ENCODE peak calls at places on chromosomes 12 and 14, in seven cellular contexts. C is GM20000, B is sigmoid colon, M is AG10803, E is stomach, N is NB4, W is GM12865. F is an unnamed sample.

GRCh38 chr14:103209054-103209453 is 85.8 kb downstream of the TNFAIP2 start:
- DNase-seq in C (no peak), B (no peak), M (peak), E (no peak), N (no peak), W (no peak), F (no peak)

GRCh38 chr12:122032570-122032969 is 10.9 kb downstream of the BCL7A start:
- DNase-seq in C (no peak), B (no peak), M (no peak), E (no peak), N (no peak), W (no peak), F (no peak)

GRCh38 chr12:80780746-80781145 is 64.0 kb downstream of the MYF5 start:
- DNase-seq in C (no peak), B (no peak), M (no peak), E (no peak), N (no peak), W (no peak), F (no peak)

GRCh38 chr12:76080729-76081415 is 3.6 kb downstream of the NAP1L1 start:
- DNase-seq in C (no peak), B (no peak), M (no peak), E (no peak), N (peak), W (peak), F (no peak)

GRCh38 chr12:52323416-52324067 is 2.3 kb upstream of the KRT83 start:
- DNase-seq in C (no peak), B (no peak), M (no peak), E (no peak), N (no peak), W (no peak), F (no peak)

GRCh38 chr12:49924847-49925246 is 21.1 kb upstream of the FAIM2 start:
- DNase-seq in C (no peak), B (no peak), M (no peak), E (no peak), N (no peak), W (no peak), F (no peak)

GRCh38 chr14:51677276-51677675 is 25.6 kb downstream of the FRMD6 start:
- DNase-seq in C (no peak), B (no peak), M (peak), E (no peak), N (no peak), W (no peak), F (no peak)

GRCh38 chr14:86944434-86944833 is 1048.5 kb downstream of the GALC start:
- DNase-seq in C (no peak), B (no peak), M (no peak), E (no peak), N (no peak), W (no peak), F (no peak)

GRCh38 chr12:117168976-117169375 is 21.3 kb downstream of the FBXO21 start:
- DNase-seq in C (no peak), B (no peak), M (no peak), E (no peak), N (no peak), W (no peak), F (no peak)

DNA sequence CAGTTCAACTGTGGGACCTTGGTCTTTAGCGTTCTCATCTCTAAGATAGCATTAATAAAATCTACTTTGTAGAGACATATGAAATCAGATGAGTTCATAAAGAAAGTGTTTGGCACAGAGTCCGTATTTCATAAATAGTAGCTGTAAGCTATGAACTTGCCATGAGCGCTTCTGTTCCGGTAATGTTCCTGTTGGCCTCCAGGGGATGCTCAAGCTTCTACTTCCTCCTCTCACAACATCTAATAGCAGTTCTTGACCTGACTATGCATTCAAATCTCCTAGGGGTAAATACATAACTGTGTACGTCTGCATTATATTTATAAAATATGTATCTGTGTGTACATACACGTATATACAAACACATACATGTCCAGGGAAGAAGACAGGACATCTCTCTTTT is 288.2 kb upstream of the TMPO start:
- DNase-seq in C (no peak), B (no peak), M (peak), E (no peak), N (peak), W (peak), F (no peak)
- TF ChIP-seq CTCF in C (no peak), B (no peak), M (peak), E (no peak), N (peak), W (peak), F (no peak)

GRCh38 chr12:62576503-62576902 is 109.9 kb downstream of the MON2 start:
- DNase-seq in C (no peak), B (no peak), M (no peak), E (no peak), N (no peak), W (no peak), F (no peak)

GRCh38 chr12:62581288-62582064 is 114.8 kb downstream of the MON2 start:
- DNase-seq in C (peak), B (no peak), M (peak), E (no peak), N (peak), W (peak), F (no peak)

GRCh38 chr12:62584619-62585018 is 118.0 kb downstream of the MON2 start:
- DNase-seq in C (no peak), B (no peak), M (no peak), E (no peak), N (no peak), W (no peak), F (no peak)

GRCh38 chr12:62586850-62587249 is 120.2 kb downstream of the MON2 start:
- DNase-seq in C (no peak), B (no peak), M (no peak), E (no peak), N (no peak), W (no peak), F (no peak)

GRCh38 chr12:62582065-62582366 is 115.4 kb downstream of the MON2 start:
- DNase-seq in C (no peak), B (no peak), M (no peak), E (no peak), N (no peak), W (no peak), F (no peak)
- TF ChIP-seq CTCF in C (no peak), B (no peak), M (no peak), E (no peak), N (no peak), W (no peak), F (no peak)

DNA sequence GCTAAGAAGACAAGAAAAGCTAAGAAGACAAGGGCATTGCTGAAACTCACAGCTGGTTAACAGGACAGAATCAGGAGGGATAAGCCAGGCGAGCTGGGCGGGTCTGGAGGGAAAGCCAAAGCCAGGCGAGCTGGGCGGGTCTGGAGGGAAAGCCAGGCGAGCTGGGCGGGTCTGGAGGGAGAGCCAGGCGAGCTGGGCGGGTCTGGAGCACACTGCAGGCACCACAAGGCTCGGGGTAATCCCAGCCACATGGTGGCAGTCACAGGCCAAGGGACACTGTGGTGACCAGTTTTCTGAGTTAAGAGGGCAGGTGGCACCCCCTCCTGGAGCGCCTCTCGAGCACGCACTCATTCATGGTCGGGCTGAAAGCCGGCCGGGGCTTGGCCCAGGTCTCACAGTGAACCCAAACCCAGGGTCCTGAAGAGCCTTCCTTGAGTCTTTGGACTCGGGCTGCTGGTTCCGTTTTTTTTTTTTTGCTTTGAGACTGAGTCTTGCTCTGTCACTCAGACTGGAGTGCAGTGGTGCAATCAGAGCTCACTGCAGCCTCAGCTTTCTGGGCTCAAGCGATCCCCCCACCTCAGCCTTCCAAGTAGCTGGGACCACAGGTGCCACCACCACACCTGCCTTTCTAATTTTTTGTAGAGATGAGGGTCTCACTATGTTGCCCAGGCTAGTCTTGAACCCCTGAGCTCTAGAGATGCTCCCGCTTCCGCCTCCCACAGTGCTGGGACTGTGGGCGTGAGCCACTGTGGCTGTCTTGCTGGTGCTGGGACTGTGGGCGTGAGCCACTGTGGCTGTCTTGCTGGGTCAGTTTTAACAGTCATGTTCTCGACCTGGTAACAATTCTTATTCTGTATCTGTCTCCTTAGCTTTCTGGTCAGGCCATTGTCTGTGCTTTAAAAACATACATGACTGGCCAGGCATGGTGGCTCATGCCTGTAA is 40.2 kb downstream of the HSP90AA1 start:
- DNase-seq in C (no peak), B (peak), M (peak), E (peak), N (peak), W (peak), F (peak)
- TF ChIP-seq CTCF in C (peak), B (peak), M (peak), E (peak), N (peak), W (peak), F (peak)

GRCh38 chr14:35121887-35122695 is at the start of the genes PPP2R3C and PRORP:
- DNase-seq in C (peak), B (peak), M (peak), E (peak), N (peak), W (peak), F (peak)

GRCh38 chr14:35124127-35124526 is 1.8 kb downstream of the PRORP start:
- DNase-seq in C (no peak), B (no peak), M (no peak), E (no peak), N (no peak), W (no peak), F (no peak)

GRCh38 chr14:35123388-35123703 is 994 bp downstream of the PRORP start:
- DNase-seq in C (no peak), B (no peak), M (no peak), E (no peak), N (peak), W (no peak), F (no peak)

GRCh38 chr14:35121026-35121886 is 534 bp downstream of the PPP2R3C start:
- DNase-seq in C (no peak), B (no peak), M (peak), E (no peak), N (no peak), W (peak), F (peak)

DNA sequence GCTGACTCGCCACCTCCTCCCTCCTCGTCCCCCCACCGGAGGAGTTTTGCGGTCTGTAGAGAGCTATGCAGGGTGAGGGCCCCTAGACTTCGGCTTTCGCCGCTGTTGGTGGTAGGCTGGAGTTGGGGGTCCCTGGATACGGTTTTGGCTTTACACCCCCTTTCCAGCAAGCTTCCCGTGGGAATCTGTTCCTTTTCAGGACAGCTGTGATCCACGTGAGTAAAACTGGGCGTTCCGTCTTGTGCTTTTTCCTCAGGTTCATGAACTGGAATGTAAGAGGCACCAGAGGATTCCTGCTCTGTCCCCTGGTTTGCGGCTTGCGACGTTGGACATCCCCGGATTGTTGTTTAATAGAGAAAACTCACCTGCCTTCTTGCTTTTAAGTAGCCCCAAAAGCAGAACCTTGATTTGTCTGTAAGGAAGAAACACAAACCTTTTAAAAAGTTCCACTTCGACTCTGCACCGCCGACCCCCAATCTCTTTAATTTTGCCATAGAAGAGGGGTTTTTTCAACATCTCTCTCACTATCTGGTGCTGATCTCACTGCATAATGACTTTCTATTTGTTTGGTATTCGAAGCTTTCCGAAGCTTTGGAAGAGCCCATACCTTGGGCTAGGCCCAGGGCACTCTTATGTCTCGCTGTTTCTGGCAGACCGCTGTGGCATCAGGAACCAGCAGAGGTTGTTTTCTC is 490 bp downstream of the PRORP start:
- DNase-seq in C (no peak), B (no peak), M (peak), E (no peak), N (no peak), W (no peak), F (no peak)
- TF ChIP-seq CTCF in C (no peak), B (no peak), M (no peak), E (no peak), N (no peak), W (no peak), F (no peak)

GRCh38 chr12:88393017-88393767 is 187.1 kb downstream of the KITLG start:
- DNase-seq in C (peak), B (no peak), M (no peak), E (no peak), N (peak), W (peak), F (no peak)
- TF ChIP-seq CTCF in C (no peak), B (no peak), M (peak), E (peak), N (peak), W (peak), F (no peak)

GRCh38 chr12:38053113-38053512 is 263.5 kb upstream of the ALG10B start:
- DNase-seq in C (no peak), B (no peak), M (no peak), E (no peak), N (no peak), W (no peak), F (no peak)

GRCh38 chr12:38056701-38057689 is 259.6 kb upstream of the ALG10B start:
- DNase-seq in C (no peak), B (no peak), M (no peak), E (no peak), N (no peak), W (no peak), F (no peak)

DNA sequence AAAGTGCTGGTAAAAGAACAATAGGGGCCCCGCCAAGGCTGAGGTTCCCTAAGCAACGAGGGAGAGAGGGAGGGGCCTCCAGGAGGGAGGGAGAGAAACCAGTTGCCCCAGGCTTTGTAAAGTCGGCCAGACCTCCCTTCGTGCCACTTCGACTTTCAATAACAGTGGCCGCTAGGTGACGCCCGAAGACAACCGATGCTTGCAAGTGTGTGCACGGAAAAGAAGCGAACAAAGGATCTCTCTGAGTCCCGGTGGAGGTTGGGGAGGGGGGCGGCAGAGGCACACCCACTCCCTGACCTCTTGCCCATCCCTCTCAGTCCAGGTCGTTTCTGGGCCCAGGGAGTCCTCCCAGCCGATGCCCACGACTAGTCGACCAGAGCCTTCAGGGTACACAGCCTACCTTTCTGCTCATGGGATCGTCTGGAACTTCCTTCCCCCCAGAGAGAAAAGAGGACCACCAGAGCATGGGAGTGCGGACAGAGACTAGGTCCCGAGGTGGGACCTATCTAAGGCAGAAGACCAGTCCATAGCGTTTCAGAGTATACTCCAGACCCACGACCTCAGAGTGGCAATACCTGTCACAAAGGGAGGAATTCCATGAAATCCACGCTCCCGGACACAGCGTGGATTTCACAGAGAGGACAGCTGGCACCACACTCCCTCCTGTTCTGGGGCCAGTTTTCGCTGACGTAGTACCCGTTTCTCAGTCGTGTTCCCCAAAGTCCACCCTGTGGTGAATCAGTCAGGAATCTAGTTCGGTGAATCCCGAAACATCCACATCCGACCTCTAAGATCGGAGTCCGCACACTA is 262.7 kb upstream of the ALG10B start:
- DNase-seq in C (no peak), B (no peak), M (no peak), E (peak), N (no peak), W (no peak), F (peak)
- TF ChIP-seq CTCF in C (no peak), B (no peak), M (no peak), E (peak), N (no peak), W (no peak), F (peak)

GRCh38 chr12:16165506-16165905 is 112.0 kb downstream of the SLC15A5 start:
- DNase-seq in C (peak), B (peak), M (peak), E (peak), N (peak), W (peak), F (no peak)
- TF ChIP-seq CTCF in C (no peak), B (peak), M (peak), E (peak), N (peak), W (no peak), F (peak)

DNA sequence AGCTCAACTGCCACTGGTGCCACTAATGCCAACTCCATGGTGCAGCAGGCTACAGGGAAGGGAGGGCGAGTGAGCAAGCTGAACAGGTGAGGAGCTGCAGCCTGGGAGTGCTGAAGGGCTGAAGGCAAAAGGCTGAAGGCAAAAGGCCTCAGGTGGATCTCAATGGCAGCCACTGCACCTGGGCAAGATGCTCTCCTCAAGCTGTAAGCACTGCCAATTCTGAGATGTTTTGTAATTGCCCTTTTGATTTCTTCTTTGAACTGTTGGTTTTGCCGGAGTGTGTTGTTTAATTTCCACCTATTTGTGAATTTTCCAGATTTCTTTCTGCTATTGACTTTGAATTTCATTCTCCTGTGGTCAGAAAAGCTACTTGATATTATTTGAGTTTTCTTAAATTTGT is 97.6 kb downstream of the PIK3C2G start:
- DNase-seq in C (no peak), B (no peak), M (no peak), E (no peak), N (no peak), W (no peak), F (no peak)
- TF ChIP-seq CTCF in C (no peak), B (no peak), M (no peak), E (no peak), N (no peak), W (no peak), F (no peak)

DNA sequence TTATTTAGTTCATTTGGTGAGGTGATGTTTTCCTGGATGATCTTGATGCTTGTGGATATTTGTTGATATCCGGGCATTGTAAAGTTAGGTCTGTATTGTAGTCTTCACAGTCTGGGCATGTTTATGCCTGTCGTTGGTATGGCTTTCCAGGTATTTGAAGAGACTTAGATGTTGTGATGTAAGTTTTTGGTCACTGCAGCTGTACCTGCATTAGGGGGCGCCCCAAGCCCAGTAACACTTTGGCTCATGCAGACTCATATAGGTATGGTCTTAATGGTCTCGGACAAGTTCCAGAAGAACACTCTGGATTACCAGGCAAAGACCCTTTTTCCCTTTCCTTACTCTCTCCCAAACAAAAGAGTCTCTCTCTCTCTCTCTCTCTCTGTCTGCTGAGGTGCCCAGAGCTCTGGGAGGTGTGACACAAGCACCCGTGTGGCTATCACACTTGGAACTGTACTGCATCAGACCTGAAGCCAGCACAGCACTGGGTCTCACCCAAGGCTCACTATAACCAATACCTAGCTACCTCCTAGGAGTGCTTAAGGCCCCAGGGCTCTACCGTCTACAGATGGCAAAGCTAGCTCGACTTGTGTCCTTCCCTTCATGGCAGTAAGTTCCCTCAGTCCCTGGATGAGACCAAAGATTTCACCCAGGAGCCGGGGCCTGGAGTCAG is 425.8 kb upstream of the ATXN7L3B start:
- DNase-seq in C (no peak), B (no peak), M (no peak), E (no peak), N (peak), W (peak), F (no peak)
- TF ChIP-seq CTCF in C (no peak), B (no peak), M (no peak), E (no peak), N (peak), W (peak), F (no peak)

F was measured in pancreas.